ENCODE peak calls at places on chromosomes 13 and 19, in ten cellular contexts. D is left ventricle myocardium inferior, C is A673, L is cardiac muscle cell, O is neuronal stem cell, H is HepG2, Y is tibial artery, S is brain microvascular endothelial cell, I is Caco-2, Q is GM12878. Z is an unnamed sample. For H3K36me3, the result is how much of the 10 kb centered on the place peaks cover.

GRCh38 chr13:98457053-98457452 is 119.9 kb downstream of the STK24 start:
- DNase-seq in D (peak), C (no peak), L (no peak), O (no peak), H (no peak), Y (no peak), S (no peak), I (no peak), Q (no peak), Z (no peak)

GRCh38 chr13:101915333-101915732 is 462.9 kb downstream of the ITGBL1 start:
- DNase-seq in D (no peak), C (no peak), L (no peak), O (no peak), H (no peak), Y (no peak), S (no peak), I (no peak), Q (no peak), Z (peak)

GRCh38 chr19:49117677-49118564 is 1.0 kb downstream of the C19orf73 start:
- DNase-seq in D (peak), C (no peak), L (no peak), O (no peak), H (no peak), Y (no peak), S (no peak), I (no peak), Q (no peak), Z (peak)

GRCh38 chr13:33279414-33279813 is 6.1 kb downstream of the STARD13 start:
- DNase-seq in D (no peak), C (no peak), L (no peak), O (no peak), H (no peak), Y (no peak), S (no peak), I (no peak), Q (no peak), Z (no peak)

GRCh38 chr19:7333198-7334118 is 15.3 kb upstream of the ARHGEF18 start:
- DNase-seq in D (peak), C (no peak), L (peak), O (no peak), H (no peak), Y (no peak), S (no peak), I (no peak), Q (peak), Z (no peak)

GRCh38 chr19:31438401-31439269 is 89.4 kb upstream of the TSHZ3 start:
- DNase-seq in D (no peak), C (no peak), L (no peak), O (no peak), H (no peak), Y (no peak), S (no peak), I (no peak), Q (no peak), Z (no peak)

GRCh38 chr13:84098273-84098672 is 216.0 kb upstream of the SLITRK1 start:
- DNase-seq in D (no peak), C (no peak), L (no peak), O (no peak), H (no peak), Y (no peak), S (no peak), I (no peak), Q (no peak), Z (no peak)

GRCh38 chr19:459724-460511 is 915 bp downstream of the SHC2 start:
- DNase-seq in D (peak), C (peak), L (peak), O (peak), H (peak), Y (no peak), S (no peak), I (peak), Q (no peak), Z (peak)

GRCh38 chr19:58346961-58347929 is 6.0 kb downstream of the A1BG start:
- DNase-seq in D (peak), C (peak), L (peak), O (peak), H (no peak), Y (peak), S (peak), I (peak), Q (no peak), Z (peak)

GRCh38 chr19:29285878-29286277 is 72.9 kb upstream of the UQCRFS1 start:
- DNase-seq in D (no peak), C (no peak), L (peak), O (peak), H (no peak), Y (no peak), S (no peak), I (peak), Q (no peak), Z (no peak)

GRCh38 chr13:51397262-51397933 is 55.4 kb downstream of the INTS6 start:
- DNase-seq in D (no peak), C (no peak), L (peak), O (no peak), H (no peak), Y (peak), S (peak), I (peak), Q (no peak), Z (no peak)

GRCh38 chr19:35313614-35314013 is 15.4 kb upstream of the CD22 start:
- DNase-seq in D (no peak), C (no peak), L (no peak), O (no peak), H (no peak), Y (no peak), S (no peak), I (no peak), Q (no peak), Z (no peak)

GRCh38 chr13:50090211-50090610 is 75.0 kb downstream of the KCNRG start:
- DNase-seq in D (no peak), C (no peak), L (no peak), O (no peak), H (no peak), Y (no peak), S (no peak), I (no peak), Q (no peak), Z (no peak)

GRCh38 chr13:85266331-85266730 is 532.9 kb downstream of the SLITRK6 start:
- DNase-seq in D (no peak), C (no peak), L (no peak), O (no peak), H (no peak), Y (no peak), S (no peak), I (no peak), Q (no peak), Z (no peak)

GRCh38 chr19:28221736-28222135 is 991.2 kb downstream of the UQCRFS1 start:
- DNase-seq in D (no peak), C (no peak), L (no peak), O (no peak), H (no peak), Y (no peak), S (no peak), I (no peak), Q (no peak), Z (no peak)

GRCh38 chr19:7668842-7669241 is at the start of gene RETN:
- DNase-seq in D (no peak), C (no peak), L (no peak), O (no peak), H (no peak), Y (no peak), S (no peak), I (no peak), Q (no peak), Z (no peak)

GRCh38 chr19:40592170-40592569 is 9.0 kb upstream of the LTBP4 start:
- DNase-seq in D (no peak), C (peak), L (peak), O (no peak), H (peak), Y (no peak), S (peak), I (no peak), Q (no peak), Z (peak)

GRCh38 chr13:74710006-74710405 is 575.8 kb upstream of the KLF12 start:
- DNase-seq in D (no peak), C (no peak), L (peak), O (no peak), H (no peak), Y (no peak), S (no peak), I (no peak), Q (no peak), Z (no peak)

GRCh38 chr13:51292000-51292550 is 47.4 kb upstream of the SERPINE3 start:
- DNase-seq in D (no peak), C (no peak), L (peak), O (no peak), H (no peak), Y (no peak), S (no peak), I (no peak), Q (no peak), Z (no peak)

GRCh38 chr19:48501961-48502719 is 9.5 kb downstream of the LMTK3 start:
- DNase-seq in D (no peak), C (peak), L (no peak), O (peak), H (peak), Y (no peak), S (no peak), I (peak), Q (peak), Z (peak)

GRCh38 chr19:49881186-49881585 is 3.7 kb downstream of the TBC1D17 start:
- DNase-seq in D (no peak), C (no peak), L (no peak), O (no peak), H (no peak), Y (no peak), S (no peak), I (no peak), Q (no peak), Z (no peak)

GRCh38 chr19:55247621-55248099 is 11.2 kb downstream of the PPP6R1 start:
- DNase-seq in D (peak), C (no peak), L (peak), O (no peak), H (no peak), Y (no peak), S (peak), I (no peak), Q (no peak), Z (peak)

GRCh38 chr19:48741222-48741999 is 1.0 kb upstream of the RASIP1 start:
- DNase-seq in D (peak), C (peak), L (no peak), O (no peak), H (no peak), Y (no peak), S (no peak), I (peak), Q (no peak), Z (peak)

GRCh38 chr13:51465124-51465523 is 12.3 kb upstream of the INTS6 start:
- DNase-seq in D (no peak), C (no peak), L (no peak), O (no peak), H (peak), Y (no peak), S (no peak), I (no peak), Q (no peak), Z (peak)

GRCh38 chr19:17953316-17953801 is 13.5 kb upstream of the KCNN1 start:
- DNase-seq in D (no peak), C (no peak), L (no peak), O (no peak), H (no peak), Y (no peak), S (no peak), I (no peak), Q (no peak), Z (no peak)

GRCh38 chr13:41017153-41017552 is 2.0 kb downstream of the ELF1 start:
- DNase-seq in D (no peak), C (no peak), L (no peak), O (no peak), H (no peak), Y (peak), S (no peak), I (no peak), Q (no peak), Z (peak)

GRCh38 chr19:18397242-18398202 is at the start of gene LRRC25:
- DNase-seq in D (peak), C (no peak), L (no peak), O (peak), H (no peak), Y (peak), S (no peak), I (no peak), Q (no peak), Z (no peak)

GRCh38 chr19:13095934-13096890 is 6.4 kb downstream of the LYL1 start:
- DNase-seq in D (no peak), C (no peak), L (no peak), O (peak), H (peak), Y (no peak), S (no peak), I (peak), Q (no peak), Z (no peak)

GRCh38 chr19:49119411-49120324 is at the start of gene PPFIA3:
- DNase-seq in D (peak), C (peak), L (peak), O (peak), H (no peak), Y (peak), S (peak), I (peak), Q (no peak), Z (peak)

GRCh38 chr13:46665630-46666482 is 112.9 kb downstream of the LRCH1 start:
- DNase-seq in D (no peak), C (peak), L (no peak), O (no peak), H (peak), Y (no peak), S (no peak), I (peak), Q (no peak), Z (peak)

GRCh38 chr19:54002495-54003315 is 11.3 kb downstream of the CACNG6 start:
- DNase-seq in D (no peak), C (no peak), L (no peak), O (no peak), H (no peak), Y (no peak), S (peak), I (no peak), Q (no peak), Z (no peak)

GRCh38 chr19:47853003-47853402 is 6.0 kb upstream of the TPRX2 start:
- DNase-seq in D (no peak), C (no peak), L (no peak), O (no peak), H (no peak), Y (no peak), S (no peak), I (no peak), Q (no peak), Z (no peak)

GRCh38 chr13:39603424-39603947 is 493 bp upstream of the LHFPL6 start:
- DNase-seq in D (no peak), C (peak), L (peak), O (no peak), H (no peak), Y (no peak), S (no peak), I (peak), Q (no peak), Z (no peak)

GRCh38 chr19:31167695-31168094 is 181.5 kb downstream of the TSHZ3 start:
- DNase-seq in D (no peak), C (no peak), L (no peak), O (no peak), H (no peak), Y (no peak), S (no peak), I (no peak), Q (no peak), Z (no peak)

GRCh38 chr13:27463500-27463899 is 13.1 kb upstream of the MTIF3 start:
- DNase-seq in D (no peak), C (no peak), L (no peak), O (no peak), H (no peak), Y (no peak), S (no peak), I (no peak), Q (no peak), Z (no peak)

GRCh38 chr19:11554160-11554559 is 4.9 kb downstream of the ELOF1 start:
- DNase-seq in D (no peak), C (no peak), L (no peak), O (no peak), H (no peak), Y (no peak), S (no peak), I (no peak), Q (peak), Z (no peak)

GRCh38 chr13:59673301-59673700 is 490.4 kb downstream of the DIAPH3 start:
- DNase-seq in D (no peak), C (no peak), L (peak), O (no peak), H (no peak), Y (no peak), S (no peak), I (no peak), Q (no peak), Z (no peak)

GRCh38 chr19:40228371-40228770 is 1.9 kb upstream of the CCNP start:
- DNase-seq in D (no peak), C (no peak), L (no peak), O (no peak), H (no peak), Y (no peak), S (no peak), I (no peak), Q (no peak), Z (no peak)

GRCh38 chr13:39531646-39532045 is 71.3 kb downstream of the LHFPL6 start:
- DNase-seq in D (no peak), C (no peak), L (peak), O (no peak), H (no peak), Y (no peak), S (no peak), I (no peak), Q (no peak), Z (no peak)

GRCh38 chr19:38204728-38205127 is 19.3 kb downstream of the DPF1 start:
- DNase-seq in D (no peak), C (no peak), L (no peak), O (no peak), H (no peak), Y (no peak), S (no peak), I (no peak), Q (no peak), Z (no peak)

GRCh38 chr13:23824355-23824754 is 64.8 kb downstream of the MIPEP start:
- DNase-seq in D (no peak), C (no peak), L (no peak), O (no peak), H (no peak), Y (peak), S (no peak), I (no peak), Q (no peak), Z (no peak)
- H3K4me3 ChIP-seq in D (no peak), C (no peak), L (no peak), O (no peak), H (no peak), Y (no peak), S (no peak), I (no peak), Q (no peak), Z (no peak)

GRCh38 chr19:10183926-10184325 is 10.8 kb downstream of the DNMT1 start:
- DNase-seq in D (no peak), C (no peak), L (no peak), O (no peak), H (no peak), Y (no peak), S (no peak), I (no peak), Q (no peak), Z (no peak)
- H3K36me3 ChIP-seq in D (under half), C (half or more), L (under half), O (half or more), H (half or more), Y (under half), S (under half), I (under half), Q (under half), Z (under half)

GRCh38 chr13:110374644-110375370 is 67.7 kb downstream of the COL4A2 start:
- DNase-seq in D (no peak), C (no peak), L (no peak), O (no peak), H (no peak), Y (no peak), S (no peak), I (no peak), Q (no peak), Z (no peak)

GRCh38 chr13:110372676-110373075 is 65.6 kb downstream of the COL4A2 start:
- DNase-seq in D (no peak), C (no peak), L (no peak), O (no peak), H (no peak), Y (no peak), S (no peak), I (no peak), Q (no peak), Z (no peak)

GRCh38 chr13:110373617-110374016 is 66.5 kb downstream of the COL4A2 start:
- DNase-seq in D (no peak), C (no peak), L (no peak), O (no peak), H (no peak), Y (no peak), S (no peak), I (no peak), Q (no peak), Z (no peak)

GRCh38 chr13:110369400-110369799 is 62.3 kb downstream of the COL4A2 start:
- DNase-seq in D (no peak), C (no peak), L (no peak), O (no peak), H (no peak), Y (no peak), S (no peak), I (no peak), Q (no peak), Z (no peak)

GRCh38 chr13:110371550-110372465 is 64.7 kb downstream of the COL4A2 start:
- DNase-seq in D (no peak), C (peak), L (peak), O (no peak), H (no peak), Y (no peak), S (peak), I (no peak), Q (peak), Z (no peak)
- H3K4me3 ChIP-seq in D (peak), C (no peak), L (no peak), O (peak), H (no peak), Y (peak), S (no peak), I (no peak), Q (no peak), Z (no peak)

DNA sequence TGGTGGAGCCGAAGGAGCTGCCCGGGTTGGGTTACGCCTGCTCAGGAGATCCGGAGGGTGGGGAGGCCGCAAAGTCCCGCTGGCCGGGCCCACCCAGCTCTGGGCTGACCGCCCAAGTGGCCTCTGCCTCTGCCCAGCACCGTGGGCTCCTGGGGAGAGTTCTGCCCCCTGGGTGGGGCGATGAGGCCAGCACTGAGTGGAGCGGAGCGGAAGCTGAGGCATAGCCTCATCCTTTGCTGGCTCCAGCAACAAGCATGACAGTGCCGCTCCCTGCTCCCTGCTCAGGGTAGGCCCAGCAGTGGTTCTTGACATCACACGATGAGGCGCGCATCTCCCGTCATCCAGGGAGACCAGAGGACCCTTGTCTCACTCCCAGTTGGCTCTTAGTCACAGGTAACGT is 22.5 kb downstream of the CCDC8 start:
- DNase-seq in D (no peak), C (no peak), L (no peak), O (no peak), H (no peak), Y (no peak), S (no peak), I (no peak), Q (no peak), Z (no peak)
- H3K36me3 ChIP-seq in D (half or more), C (under half), L (under half), O (half or more), H (under half), Y (under half), S (half or more), I (under half), Q (under half), Z (under half)

DNA sequence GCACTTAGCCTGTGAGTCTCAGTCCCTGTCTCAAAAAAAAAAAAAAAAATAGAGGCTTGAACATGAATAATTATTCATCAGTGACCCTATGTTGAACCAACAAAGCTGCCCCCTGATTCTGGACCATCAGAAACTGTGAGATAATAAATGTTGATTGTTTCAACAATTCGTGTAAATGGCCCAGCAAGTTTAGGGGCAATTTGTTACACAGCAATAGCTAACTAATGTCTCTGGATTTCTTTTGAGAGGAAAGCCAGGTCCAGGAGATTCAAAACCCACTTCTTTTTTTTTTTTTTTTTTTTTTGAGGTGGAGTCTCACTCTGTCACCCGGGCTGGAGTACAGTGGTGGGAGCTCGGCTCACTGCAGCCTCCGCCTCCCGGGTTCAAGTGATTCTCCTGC is 12.5 kb upstream of the TLE6 start:
- DNase-seq in D (no peak), C (no peak), L (no peak), O (no peak), H (no peak), Y (no peak), S (no peak), I (no peak), Q (no peak), Z (no peak)
- H3K4me3 ChIP-seq in D (no peak), C (no peak), L (no peak), O (no peak), H (no peak), Y (no peak), S (no peak), I (no peak), Q (no peak), Z (no peak)

GRCh38 chr13:113203507-113204377 is 4.7 kb downstream of the PCID2 start:
- DNase-seq in D (peak), C (no peak), L (peak), O (no peak), H (no peak), Y (no peak), S (no peak), I (no peak), Q (no peak), Z (no peak)
- H3K36me3 ChIP-seq in D (under half), C (under half), L (under half), O (half or more), H (under half), Y (under half), S (under half), I (under half), Q (under half), Z (under half)

Z was measured in small intestine.